ENCODE peak calls at places on chromosome 11, in eight cellular contexts. V is mucosa of gallbladder, C is adipocyte, J is lung microvascular endothelial cell, M is RPMI7951, P is T-helper 17 cell, W is non-pigmented ciliary epithelial cell, A is stromal cell of bone marrow. L is an unnamed sample.

GRCh38 chr11:69249086-69249640 is 44.8 kb upstream of the MYEOV start:
- DNase-seq in J (no peak), P (no peak), M (no peak), C (no peak), W (no peak), A (no peak), V (no peak), L (no peak)

GRCh38 chr11:123560001-123560400 is 94.4 kb downstream of the SCN3B start:
- DNase-seq in P (no peak), C (peak), A (peak), W (peak), J (peak), M (peak), V (peak), L (peak)

GRCh38 chr11:43214471-43214870 is 97.3 kb upstream of the API5 start:
- DNase-seq in J (no peak), C (no peak), V (no peak), W (no peak), A (no peak), M (no peak), P (no peak), L (no peak)

GRCh38 chr11:26330255-26330654 is 1.7 kb upstream of the ANO3 start:
- DNase-seq in W (no peak), A (no peak), J (no peak), C (no peak), M (no peak), V (no peak), P (no peak), L (no peak)

GRCh38 chr11:111601979-111602864 is at the start of gene SIK2:
- DNase-seq in M (peak), P (peak), W (no peak), V (peak), J (peak), C (peak), A (peak), L (peak)

GRCh38 chr11:412641-413119 is 2.1 kb downstream of the SIGIRR start:
- DNase-seq in C (no peak), P (no peak), J (no peak), M (no peak), A (no peak), W (no peak), V (no peak), L (no peak)

GRCh38 chr11:8271106-8271886 is 7.6 kb upstream of the LMO1 start:
- DNase-seq in V (no peak), A (no peak), W (no peak), C (no peak), J (no peak), P (no peak), M (no peak), L (no peak)

GRCh38 chr11:4496555-4497248 is 14.3 kb downstream of the OR52K1 start:
- DNase-seq in C (no peak), M (no peak), J (no peak), V (no peak), P (no peak), A (no peak), W (no peak), L (no peak)

GRCh38 chr11:75924966-75925784 is 110.2 kb downstream of the UVRAG start:
- DNase-seq in J (no peak), M (peak), V (no peak), C (peak), P (no peak), W (no peak), A (peak), L (no peak)

GRCh38 chr11:63277345-63277943 is 34.0 kb upstream of the SLC22A25 start:
- DNase-seq in C (no peak), A (no peak), M (no peak), J (peak), P (no peak), V (no peak), W (no peak), L (no peak)

GRCh38 chr11:12224537-12224893 is 114.1 kb downstream of the MICAL2 start:
- DNase-seq in V (peak), C (peak), A (peak), W (no peak), P (peak), J (peak), M (peak), L (no peak)

GRCh38 chr11:120326228-120326627 is 1.1 kb downstream of the TLCD5 start:
- DNase-seq in V (no peak), W (no peak), A (no peak), P (no peak), M (no peak), C (peak), J (no peak), L (no peak)

GRCh38 chr11:118715837-118716260 is 36.4 kb upstream of the TREH start:
- DNase-seq in P (no peak), C (peak), J (no peak), V (no peak), M (no peak), A (no peak), W (no peak), L (no peak)

GRCh38 chr11:13316528-13316961 is 39.0 kb downstream of the BMAL1 start:
- DNase-seq in W (no peak), J (no peak), M (peak), V (no peak), C (peak), P (no peak), A (peak), L (peak)

GRCh38 chr11:111310088-111310487 is 11.7 kb downstream of the POU2AF3 start:
- DNase-seq in P (no peak), V (no peak), C (no peak), M (no peak), A (no peak), J (no peak), W (no peak), L (no peak)

GRCh38 chr11:126485021-126485781 is 129.7 kb downstream of the ST3GAL4 start:
- DNase-seq in M (peak), V (no peak), P (no peak), J (peak), A (peak), W (no peak), C (peak), L (peak)

GRCh38 chr11:63761870-63762661 is 6.5 kb downstream of the ZFTA start:
- DNase-seq in J (no peak), A (no peak), W (no peak), P (no peak), V (no peak), M (no peak), C (no peak), L (no peak)

GRCh38 chr11:67406420-67406968 is 2.6 kb downstream of the TBC1D10C start:
- DNase-seq in C (no peak), W (no peak), P (no peak), M (no peak), V (no peak), A (no peak), J (no peak), L (no peak)

GRCh38 chr11:6992457-6993431 is 27.4 kb downstream of the ZNF214 start:
- DNase-seq in V (no peak), M (peak), J (no peak), P (no peak), C (peak), W (peak), A (peak), L (peak)

GRCh38 chr11:32056445-32056844 is 34.4 kb upstream of the RCN1 start:
- DNase-seq in V (no peak), M (peak), J (no peak), A (peak), W (no peak), P (no peak), C (peak), L (peak)

GRCh38 chr11:11843233-11843632 is 1.5 kb downstream of the USP47 start:
- DNase-seq in M (peak), J (peak), P (no peak), W (peak), V (no peak), C (peak), A (peak), L (no peak)

GRCh38 chr11:67384851-67385366 is 6.9 kb upstream of the RAD9A start:
- DNase-seq in J (no peak), M (peak), A (peak), W (no peak), C (peak), V (no peak), P (no peak), L (no peak)

GRCh38 chr11:84720706-84721402 is 906.3 kb downstream of the DLG2 start:
- DNase-seq in C (peak), A (no peak), W (no peak), M (no peak), P (no peak), J (no peak), V (no peak), L (no peak)

GRCh38 chr11:124740277-124740882 is 638 bp downstream of the NRGN start:
- DNase-seq in P (peak), J (peak), V (no peak), A (no peak), W (no peak), M (peak), C (peak), L (no peak)

GRCh38 chr11:69351460-69351859 is 57.5 kb downstream of the MYEOV start:
- DNase-seq in C (peak), A (no peak), M (peak), V (no peak), W (peak), J (no peak), P (no peak), L (no peak)

GRCh38 chr11:110565344-110565684 is 135.6 kb downstream of the FDX1 start:
- DNase-seq in J (no peak), M (peak), P (no peak), W (peak), V (no peak), A (no peak), C (peak), L (no peak)

GRCh38 chr11:117597083-117597482 is 199.9 kb downstream of the DSCAML1 start:
- DNase-seq in V (peak), J (peak), P (peak), A (no peak), W (no peak), M (peak), C (peak), L (no peak)

GRCh38 chr11:96006016-96006415 is 82.1 kb upstream of the MTMR2 start:
- DNase-seq in W (no peak), J (no peak), P (no peak), M (no peak), A (no peak), C (peak), V (no peak), L (no peak)

GRCh38 chr11:64100345-64100744 is 64.6 kb downstream of the FLRT1 start:
- DNase-seq in V (no peak), M (no peak), P (no peak), W (no peak), C (no peak), J (no peak), A (no peak), L (no peak)

GRCh38 chr11:133934599-133935550 is 21.9 kb downstream of the IGSF9B start:
- DNase-seq in W (peak), P (no peak), V (peak), A (no peak), J (peak), M (peak), C (peak), L (no peak)

GRCh38 chr11:112223125-112223524 is 3.1 kb upstream of the PTS start:
- DNase-seq in C (no peak), A (no peak), V (no peak), P (no peak), J (no peak), M (no peak), W (no peak), L (no peak)

GRCh38 chr11:135027461-135027860 is 615.4 kb upstream of the B3GAT1 start:
- DNase-seq in V (peak), J (peak), W (no peak), C (peak), M (peak), A (peak), P (no peak), L (peak)

GRCh38 chr11:3723014-3723708 is 52.0 kb upstream of the CHRNA10 start:
- DNase-seq in J (no peak), M (peak), C (peak), V (no peak), W (peak), A (peak), P (no peak), L (peak)